ENCODE peak calls at places on chromosomes 13 and 19, in five cellular contexts. One of them, this sample, is unnamed.

GRCh38 chr13:32248789-32249188 is 66.4 kb downstream of the ZAR1L start:
- DNase-seq in HepG2: no peak
- DNase-seq in endothelial cell of umbilical vein: no peak
- DNase-seq in K562: no peak
- DNase-seq in A549: no peak
- DNase-seq in this sample: peak

GRCh38 chr13:72959643-72960042 is 99.2 kb upstream of the KLF5 start:
- DNase-seq in endothelial cell of umbilical vein: peak
- DNase-seq in HepG2: no peak
- DNase-seq in A549: no peak
- DNase-seq in K562: no peak
- DNase-seq in this sample: no peak

GRCh38 chr13:99498304-99499161 is 2.7 kb upstream of the TM9SF2 start:
- DNase-seq in HepG2: peak
- DNase-seq in K562: peak
- DNase-seq in A549: peak
- DNase-seq in endothelial cell of umbilical vein: peak
- DNase-seq in this sample: peak

GRCh38 chr13:27476943-27477681 is 26.7 kb upstream of the MTIF3 start:
- DNase-seq in HepG2: peak
- DNase-seq in K562: no peak
- DNase-seq in A549: peak
- DNase-seq in endothelial cell of umbilical vein: peak
- DNase-seq in this sample: peak

GRCh38 chr19:45766919-45767346 is 2.1 kb downstream of the SIX5 start:
- DNase-seq in A549: no peak
- DNase-seq in HepG2: no peak
- DNase-seq in endothelial cell of umbilical vein: no peak
- DNase-seq in K562: no peak
- DNase-seq in this sample: no peak

GRCh38 chr13:85080726-85081125 is 718.5 kb downstream of the SLITRK6 start:
- DNase-seq in K562: no peak
- DNase-seq in endothelial cell of umbilical vein: no peak
- DNase-seq in HepG2: no peak
- DNase-seq in A549: no peak
- DNase-seq in this sample: no peak

GRCh38 chr13:26424181-26424580 is 133.3 kb upstream of the WASF3 start:
- DNase-seq in K562: no peak
- DNase-seq in HepG2: no peak
- DNase-seq in endothelial cell of umbilical vein: no peak
- DNase-seq in A549: no peak
- DNase-seq in this sample: no peak

GRCh38 chr13:50742353-50742752 is 101.1 kb downstream of the DLEU7 start:
- DNase-seq in HepG2: no peak
- DNase-seq in endothelial cell of umbilical vein: no peak
- DNase-seq in A549: no peak
- DNase-seq in K562: no peak
- DNase-seq in this sample: no peak

GRCh38 chr19:54155694-54156093 is 3.8 kb downstream of the LENG1 start:
- DNase-seq in A549: no peak
- DNase-seq in K562: no peak
- DNase-seq in endothelial cell of umbilical vein: no peak
- DNase-seq in HepG2: no peak
- DNase-seq in this sample: no peak

GRCh38 chr13:54913668-54914067 is 1885.1 kb downstream of the OLFM4 start:
- DNase-seq in A549: no peak
- DNase-seq in endothelial cell of umbilical vein: no peak
- DNase-seq in K562: no peak
- DNase-seq in HepG2: no peak
- DNase-seq in this sample: no peak

GRCh38 chr13:30371649-30372265 is 50.5 kb upstream of the UBE2L5 start:
- DNase-seq in A549: no peak
- DNase-seq in HepG2: peak
- DNase-seq in K562: no peak
- DNase-seq in endothelial cell of umbilical vein: peak
- DNase-seq in this sample: peak

GRCh38 chr13:109274188-109274821 is 512.1 kb downstream of the IRS2 start:
- DNase-seq in A549: no peak
- DNase-seq in HepG2: no peak
- DNase-seq in endothelial cell of umbilical vein: peak
- DNase-seq in K562: no peak
- DNase-seq in this sample: no peak

GRCh38 chr13:69199664-69200063 is 908.0 kb upstream of the ATXN8OS start:
- DNase-seq in K562: no peak
- DNase-seq in HepG2: no peak
- DNase-seq in endothelial cell of umbilical vein: no peak
- DNase-seq in A549: no peak
- DNase-seq in this sample: no peak

GRCh38 chr13:30576528-30576927 is 41.2 kb upstream of the USPL1 start:
- DNase-seq in endothelial cell of umbilical vein: no peak
- DNase-seq in HepG2: peak
- DNase-seq in A549: no peak
- DNase-seq in K562: peak
- DNase-seq in this sample: peak

GRCh38 chr13:77872995-77873394 is 45.6 kb downstream of the EDNRB start:
- DNase-seq in A549: no peak
- DNase-seq in K562: no peak
- DNase-seq in HepG2: no peak
- DNase-seq in endothelial cell of umbilical vein: no peak
- DNase-seq in this sample: no peak

GRCh38 chr13:46622918-46623256 is 69.9 kb downstream of the LRCH1 start:
- DNase-seq in K562: no peak
- DNase-seq in A549: no peak
- DNase-seq in HepG2: no peak
- DNase-seq in endothelial cell of umbilical vein: no peak
- DNase-seq in this sample: no peak

GRCh38 chr13:111143875-111144540 is 28.9 kb downstream of the ARHGEF7 start:
- DNase-seq in A549: no peak
- DNase-seq in endothelial cell of umbilical vein: no peak
- DNase-seq in HepG2: no peak
- DNase-seq in K562: no peak
- DNase-seq in this sample: no peak

GRCh38 chr13:81821259-81821658 is 1480.3 kb upstream of the SPRY2 start:
- DNase-seq in K562: no peak
- DNase-seq in endothelial cell of umbilical vein: no peak
- DNase-seq in A549: no peak
- DNase-seq in HepG2: no peak
- DNase-seq in this sample: no peak

GRCh38 chr19:1267441-1268391 is 1.4 kb upstream of the CIRBP start:
- DNase-seq in HepG2: no peak
- DNase-seq in K562: no peak
- DNase-seq in A549: no peak
- DNase-seq in endothelial cell of umbilical vein: no peak
- DNase-seq in this sample: no peak
- TF ChIP-seq MYC in HepG2: no peak
- TF ChIP-seq MYC in K562: no peak
- TF ChIP-seq MYC in A549: no peak
- TF ChIP-seq MYC in endothelial cell of umbilical vein: no peak
- TF ChIP-seq MYC in this sample: no peak

DNA sequence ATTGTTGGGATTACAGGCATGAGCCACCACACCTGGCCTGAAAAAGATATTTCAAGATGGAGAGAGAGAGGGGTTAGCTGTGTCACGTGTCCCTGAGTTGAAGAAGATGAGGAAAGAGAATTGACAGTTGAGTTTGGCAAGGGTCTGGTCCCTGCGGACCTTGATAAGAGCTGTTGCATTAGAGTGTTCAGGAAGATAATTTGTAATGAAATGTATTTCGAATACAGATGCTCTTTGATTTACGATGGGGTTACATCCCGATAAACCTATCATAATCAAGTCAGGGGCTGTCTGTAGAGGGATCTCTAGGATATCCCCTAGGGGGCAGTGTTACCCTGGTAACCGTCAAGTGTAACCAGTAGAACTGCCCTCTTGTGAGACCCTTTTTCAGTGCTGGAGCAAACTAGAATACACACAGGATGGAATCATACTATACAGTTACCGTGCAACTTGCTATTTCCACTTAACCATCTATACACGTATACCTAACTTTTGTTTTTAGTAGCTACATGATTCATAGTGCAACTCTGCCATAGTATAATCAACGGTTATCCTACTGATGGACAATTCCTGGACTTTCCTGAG is 1.5 kb upstream of the ELOF1 start:
- DNase-seq in K562: peak
- DNase-seq in endothelial cell of umbilical vein: peak
- DNase-seq in A549: no peak
- DNase-seq in HepG2: peak
- DNase-seq in this sample: peak
- TF ChIP-seq POLR2A in K562: peak
- TF ChIP-seq POLR2A in endothelial cell of umbilical vein: no peak
- TF ChIP-seq POLR2A in A549: no peak
- TF ChIP-seq POLR2A in HepG2: no peak
- TF ChIP-seq POLR2A in this sample: no peak

DNA sequence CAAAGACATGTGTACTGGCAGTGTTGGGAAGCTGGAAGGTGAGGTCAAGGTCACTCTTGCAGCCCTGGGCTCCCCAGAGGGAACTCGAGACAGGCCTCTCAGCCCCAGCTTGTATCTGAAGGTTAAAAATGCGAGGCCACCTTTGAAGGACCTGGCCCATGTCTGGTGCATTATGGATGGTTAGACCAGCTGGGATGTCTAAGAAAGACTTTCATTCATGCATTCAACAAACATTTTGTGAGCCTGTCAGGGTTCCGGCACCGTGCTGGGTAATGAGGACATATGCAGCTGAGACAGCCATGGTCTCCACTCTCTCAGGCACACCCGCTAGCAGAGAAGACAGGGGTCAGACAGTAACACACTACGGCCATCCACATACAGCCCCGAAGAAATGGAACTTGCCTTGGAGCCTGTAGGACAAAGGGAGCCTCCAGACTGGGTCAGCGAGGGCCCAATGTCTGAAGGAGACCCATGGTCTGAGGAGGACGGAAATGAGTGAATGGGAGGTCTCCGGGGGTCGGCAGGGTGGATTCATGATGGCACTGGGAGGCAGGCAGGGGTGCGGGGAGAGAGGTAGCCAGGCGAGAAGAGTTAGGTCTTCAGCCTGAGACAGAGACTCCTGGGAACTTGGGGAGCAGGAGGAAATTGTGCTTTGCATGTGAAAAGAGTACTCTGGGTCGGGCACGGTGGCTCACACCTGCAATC is 19.0 kb downstream of the VSTM2B start:
- DNase-seq in K562: no peak
- DNase-seq in endothelial cell of umbilical vein: no peak
- DNase-seq in HepG2: no peak
- DNase-seq in A549: no peak
- DNase-seq in this sample: no peak
- TF ChIP-seq MYC in K562: no peak
- TF ChIP-seq MYC in endothelial cell of umbilical vein: no peak
- TF ChIP-seq MYC in HepG2: no peak
- TF ChIP-seq MYC in A549: no peak
- TF ChIP-seq MYC in this sample: no peak

DNA sequence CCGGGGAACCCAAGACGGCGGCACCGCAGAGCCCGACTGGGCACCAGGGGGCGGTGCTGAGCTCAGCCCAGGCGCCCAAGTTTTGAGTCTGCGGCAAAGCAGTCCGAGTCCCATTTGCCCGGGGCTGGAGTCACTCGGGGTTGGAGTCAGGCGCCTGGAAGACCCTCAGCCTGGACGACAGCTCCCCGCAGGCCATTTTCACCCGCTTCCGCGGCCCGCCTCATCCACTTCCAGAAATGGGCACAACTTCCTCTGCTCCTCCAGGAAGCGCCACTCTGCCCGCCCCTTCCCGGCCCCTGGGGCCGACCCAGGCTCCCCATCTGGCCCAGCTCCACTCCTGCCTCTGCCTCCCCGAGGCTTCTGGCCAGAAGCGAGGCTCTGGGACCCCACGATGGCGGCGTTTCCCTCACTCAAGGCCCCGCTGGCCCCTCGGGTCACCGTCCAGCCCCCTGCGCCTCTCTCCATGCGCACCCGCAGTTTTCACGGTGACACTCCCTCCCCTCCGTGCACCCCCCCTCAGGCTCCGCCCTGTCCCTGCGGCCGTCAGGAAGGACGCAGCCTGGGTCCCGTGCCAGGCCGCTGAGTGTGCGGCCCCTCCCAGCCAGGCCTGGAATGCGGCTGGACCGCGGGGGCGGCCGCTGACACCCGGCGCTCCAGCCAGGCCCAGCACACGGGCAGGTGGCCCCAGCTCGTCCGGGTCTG is 4.9 kb downstream of the SERTAD1 start:
- DNase-seq in K562: peak
- DNase-seq in endothelial cell of umbilical vein: peak
- DNase-seq in A549: peak
- DNase-seq in HepG2: peak
- DNase-seq in this sample: peak
- TF ChIP-seq POLR2A in K562: peak
- TF ChIP-seq POLR2A in endothelial cell of umbilical vein: peak
- TF ChIP-seq POLR2A in A549: peak
- TF ChIP-seq POLR2A in HepG2: peak
- TF ChIP-seq POLR2A in this sample: peak

This sample was measured in NB4.